ENCODE peak calls at places on chromosomes 7 and 10, in nine cellular contexts. One of them, this sample, is unnamed.

GRCh38 chr7:159143780-159144755 is 599 bp downstream of the VIPR2 start:
- DNase-seq in A549: no peak
- DNase-seq in GM12891: no peak
- DNase-seq in vagina: peak; percentile 82
- DNase-seq in breast epithelium: peak; percentile 18
- DNase-seq in H54: no peak
- DNase-seq in esophagus muscularis mucosa: peak; percentile 90
- DNase-seq in spleen: peak; percentile 74
- DNase-seq in right lobe of liver: no peak
- DNase-seq in this sample: no peak

GRCh38 chr7:29287366-29287765 is 92.8 kb downstream of the CHN2 start:
- DNase-seq in breast epithelium: no peak
- DNase-seq in H54: peak; percentile 76
- DNase-seq in vagina: no peak
- DNase-seq in right lobe of liver: no peak
- DNase-seq in esophagus muscularis mucosa: no peak
- DNase-seq in GM12891: no peak
- DNase-seq in spleen: no peak
- DNase-seq in A549: peak; percentile 7
- DNase-seq in this sample: no peak

GRCh38 chr10:31118561-31118960 is 86.9 kb upstream of the ZNF438 start:
- DNase-seq in A549: no peak
- DNase-seq in spleen: no peak
- DNase-seq in breast epithelium: no peak
- DNase-seq in esophagus muscularis mucosa: no peak
- DNase-seq in vagina: no peak
- DNase-seq in GM12891: no peak
- DNase-seq in H54: no peak
- DNase-seq in right lobe of liver: no peak
- DNase-seq in this sample: no peak

GRCh38 chr7:55240418-55241142 is 124.6 kb upstream of the LANCL2 start:
- DNase-seq in spleen: no peak
- DNase-seq in A549: no peak
- DNase-seq in H54: no peak
- DNase-seq in right lobe of liver: no peak
- DNase-seq in GM12891: no peak
- DNase-seq in breast epithelium: no peak
- DNase-seq in esophagus muscularis mucosa: peak; percentile 82
- DNase-seq in vagina: no peak
- DNase-seq in this sample: no peak

GRCh38 chr10:71571460-71572175 is 148.0 kb downstream of the C10orf105 start:
- DNase-seq in right lobe of liver: no peak
- DNase-seq in GM12891: no peak
- DNase-seq in breast epithelium: no peak
- DNase-seq in spleen: no peak
- DNase-seq in A549: no peak
- DNase-seq in vagina: no peak
- DNase-seq in H54: no peak
- DNase-seq in esophagus muscularis mucosa: no peak
- DNase-seq in this sample: peak; percentile 40

GRCh38 chr7:95794917-95795515 is 22.7 kb downstream of the DYNC1I1 start:
- DNase-seq in vagina: no peak
- DNase-seq in GM12891: no peak
- DNase-seq in breast epithelium: no peak
- DNase-seq in A549: peak; percentile 58
- DNase-seq in spleen: no peak
- DNase-seq in right lobe of liver: no peak
- DNase-seq in esophagus muscularis mucosa: no peak
- DNase-seq in H54: no peak
- DNase-seq in this sample: no peak

GRCh38 chr7:157843336-157844140 is 506.7 kb downstream of the DNAJB6 start:
- DNase-seq in esophagus muscularis mucosa: no peak
- DNase-seq in GM12891: no peak
- DNase-seq in H54: no peak
- DNase-seq in spleen: peak; percentile 61
- DNase-seq in A549: no peak
- DNase-seq in breast epithelium: no peak
- DNase-seq in right lobe of liver: no peak
- DNase-seq in vagina: no peak
- DNase-seq in this sample: no peak

GRCh38 chr7:151174246-151175046 is 7.0 kb upstream of the GBX1 start:
- DNase-seq in vagina: no peak
- DNase-seq in H54: no peak
- DNase-seq in A549: no peak
- DNase-seq in breast epithelium: no peak
- DNase-seq in right lobe of liver: peak; percentile 41
- DNase-seq in spleen: peak; percentile 75
- DNase-seq in esophagus muscularis mucosa: no peak
- DNase-seq in GM12891: no peak
- DNase-seq in this sample: no peak

GRCh38 chr7:49577576-49577975 is 195.9 kb upstream of the VWC2 start:
- DNase-seq in right lobe of liver: no peak
- DNase-seq in esophagus muscularis mucosa: no peak
- DNase-seq in A549: no peak
- DNase-seq in GM12891: no peak
- DNase-seq in H54: no peak
- DNase-seq in vagina: no peak
- DNase-seq in spleen: no peak
- DNase-seq in breast epithelium: no peak
- DNase-seq in this sample: no peak

GRCh38 chr10:50807851-50808776 is 68.4 kb downstream of the ASAH2B start:
- DNase-seq in right lobe of liver: peak; percentile 95
- DNase-seq in vagina: no peak
- DNase-seq in H54: peak; percentile 8
- DNase-seq in spleen: no peak
- DNase-seq in esophagus muscularis mucosa: no peak
- DNase-seq in A549: peak; percentile 21
- DNase-seq in breast epithelium: no peak
- DNase-seq in GM12891: no peak
- DNase-seq in this sample: no peak

GRCh38 chr7:79734158-79734557 is 280.7 kb upstream of the MAGI2 start:
- DNase-seq in breast epithelium: no peak
- DNase-seq in vagina: no peak
- DNase-seq in GM12891: no peak
- DNase-seq in spleen: no peak
- DNase-seq in esophagus muscularis mucosa: no peak
- DNase-seq in H54: no peak
- DNase-seq in A549: no peak
- DNase-seq in right lobe of liver: no peak
- DNase-seq in this sample: no peak

GRCh38 chr10:103502849-103503660 is 9.6 kb downstream of the NEURL1 start:
- DNase-seq in esophagus muscularis mucosa: no peak
- DNase-seq in right lobe of liver: no peak
- DNase-seq in A549: no peak
- DNase-seq in H54: no peak
- DNase-seq in breast epithelium: no peak
- DNase-seq in vagina: no peak
- DNase-seq in spleen: peak; percentile 63
- DNase-seq in GM12891: no peak
- DNase-seq in this sample: no peak

GRCh38 chr7:35513828-35514227 is 181.1 kb downstream of the HERPUD2 start:
- DNase-seq in A549: no peak
- DNase-seq in H54: no peak
- DNase-seq in spleen: no peak
- DNase-seq in esophagus muscularis mucosa: no peak
- DNase-seq in breast epithelium: no peak
- DNase-seq in vagina: no peak
- DNase-seq in GM12891: no peak
- DNase-seq in right lobe of liver: no peak
- DNase-seq in this sample: no peak

GRCh38 chr7:35519971-35520809 is 174.7 kb downstream of the HERPUD2 start:
- DNase-seq in breast epithelium: peak; percentile 20
- DNase-seq in right lobe of liver: peak; percentile 83
- DNase-seq in vagina: no peak
- DNase-seq in GM12891: peak; percentile 48
- DNase-seq in H54: peak; percentile 88
- DNase-seq in A549: peak; percentile 71
- DNase-seq in esophagus muscularis mucosa: no peak
- DNase-seq in spleen: no peak
- DNase-seq in this sample: peak; percentile 50

GRCh38 chr7:35518767-35519166 is 176.2 kb downstream of the HERPUD2 start:
- DNase-seq in vagina: no peak
- DNase-seq in spleen: no peak
- DNase-seq in esophagus muscularis mucosa: no peak
- DNase-seq in A549: no peak
- DNase-seq in right lobe of liver: no peak
- DNase-seq in breast epithelium: no peak
- DNase-seq in GM12891: no peak
- DNase-seq in H54: no peak
- DNase-seq in this sample: no peak

GRCh38 chr7:35513192-35513591 is 181.7 kb downstream of the HERPUD2 start:
- DNase-seq in A549: no peak
- DNase-seq in spleen: no peak
- DNase-seq in H54: no peak
- DNase-seq in breast epithelium: no peak
- DNase-seq in vagina: no peak
- DNase-seq in right lobe of liver: no peak
- DNase-seq in esophagus muscularis mucosa: no peak
- DNase-seq in GM12891: no peak
- DNase-seq in this sample: no peak

DNA sequence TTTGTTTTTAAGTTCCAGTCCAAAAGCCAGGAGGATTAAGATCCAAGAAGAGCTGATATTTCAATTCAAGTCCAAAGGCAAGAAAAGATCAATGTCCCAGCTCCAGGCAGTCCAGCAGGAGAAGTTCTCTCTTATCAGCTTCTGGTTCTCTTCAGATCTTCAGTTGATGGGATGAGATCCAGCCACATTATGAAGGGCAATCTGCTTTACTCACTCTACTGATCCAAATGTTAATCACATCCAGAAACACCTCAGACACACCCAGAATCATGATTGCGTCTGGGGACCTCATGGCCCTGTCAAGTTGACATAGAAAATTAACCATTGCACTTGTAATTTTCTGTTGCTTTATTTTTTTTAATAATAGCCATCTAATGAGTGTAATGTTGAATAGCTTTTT is 178.4 kb downstream of the HERPUD2 start:
- DNase-seq in breast epithelium: no peak
- DNase-seq in esophagus muscularis mucosa: no peak
- DNase-seq in GM12891: no peak
- DNase-seq in vagina: no peak
- DNase-seq in spleen: no peak
- DNase-seq in H54: no peak
- DNase-seq in right lobe of liver: no peak
- DNase-seq in A549: no peak
- DNase-seq in this sample: no peak
- TF ChIP-seq POLR2A in breast epithelium: no peak
- TF ChIP-seq POLR2A in esophagus muscularis mucosa: no peak
- TF ChIP-seq POLR2A in GM12891: no peak
- TF ChIP-seq POLR2A in vagina: no peak
- TF ChIP-seq POLR2A in spleen: no peak
- TF ChIP-seq POLR2A in H54: no peak
- TF ChIP-seq POLR2A in right lobe of liver: no peak
- TF ChIP-seq POLR2A in A549: no peak
- TF ChIP-seq POLR2A in this sample: no peak

DNA sequence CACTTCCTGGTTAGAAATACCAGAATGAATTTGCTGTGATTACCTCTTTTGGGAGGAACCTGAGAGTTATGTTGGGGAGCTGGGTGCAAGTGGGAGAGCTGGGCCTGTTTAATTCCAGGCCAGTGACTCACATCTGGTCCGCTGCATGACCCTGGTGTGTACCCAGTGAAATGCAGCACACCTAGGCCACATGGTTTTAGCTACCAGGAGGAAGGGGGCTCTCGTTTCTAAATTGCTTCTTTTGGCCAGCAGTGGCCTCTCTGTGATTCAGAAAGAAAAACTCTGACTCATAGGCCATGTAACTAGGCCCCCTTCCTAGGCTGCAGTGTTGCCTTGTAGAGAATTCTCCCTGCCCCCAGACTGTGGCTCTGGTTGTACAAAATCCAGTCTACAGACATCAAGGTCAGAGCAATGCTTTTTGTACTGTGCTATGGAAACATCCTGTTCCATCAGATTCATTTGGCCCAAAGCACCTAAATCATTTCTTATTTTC is 6.7 kb downstream of the AGFG2 start:
- DNase-seq in breast epithelium: peak; percentile 44
- DNase-seq in A549: peak; percentile 91
- DNase-seq in GM12891: no peak
- DNase-seq in vagina: no peak
- DNase-seq in esophagus muscularis mucosa: no peak
- DNase-seq in spleen: no peak
- DNase-seq in H54: peak; percentile 79
- DNase-seq in right lobe of liver: peak; percentile 60
- DNase-seq in this sample: peak; percentile 35
- TF ChIP-seq POLR2A in breast epithelium: no peak
- TF ChIP-seq POLR2A in A549: no peak
- TF ChIP-seq POLR2A in GM12891: peak; percentile 57
- TF ChIP-seq POLR2A in vagina: no peak
- TF ChIP-seq POLR2A in esophagus muscularis mucosa: no peak
- TF ChIP-seq POLR2A in spleen: no peak
- TF ChIP-seq POLR2A in H54: no peak
- TF ChIP-seq POLR2A in right lobe of liver: peak; percentile 10
- TF ChIP-seq POLR2A in this sample: no peak

GRCh38 chr7:1419688-1420087 is 39.6 kb downstream of the MICALL2 start:
- DNase-seq in A549: no peak
- DNase-seq in GM12891: no peak
- DNase-seq in H54: no peak
- DNase-seq in vagina: no peak
- DNase-seq in spleen: peak; percentile 58
- DNase-seq in esophagus muscularis mucosa: no peak
- DNase-seq in right lobe of liver: no peak
- DNase-seq in breast epithelium: no peak
- DNase-seq in this sample: no peak

GRCh38 chr7:1415389-1415990 is 43.8 kb downstream of the MICALL2 start:
- DNase-seq in breast epithelium: no peak
- DNase-seq in GM12891: no peak
- DNase-seq in right lobe of liver: no peak
- DNase-seq in spleen: no peak
- DNase-seq in A549: no peak
- DNase-seq in esophagus muscularis mucosa: no peak
- DNase-seq in H54: no peak
- DNase-seq in vagina: no peak
- DNase-seq in this sample: no peak

GRCh38 chr7:1421020-1421790 is 38.1 kb downstream of the MICALL2 start:
- DNase-seq in esophagus muscularis mucosa: no peak
- DNase-seq in vagina: no peak
- DNase-seq in A549: no peak
- DNase-seq in breast epithelium: no peak
- DNase-seq in GM12891: no peak
- DNase-seq in spleen: peak; percentile 71
- DNase-seq in right lobe of liver: peak; percentile 34
- DNase-seq in H54: no peak
- DNase-seq in this sample: no peak

GRCh38 chr7:1419310-1419634 is 40.0 kb downstream of the MICALL2 start:
- DNase-seq in spleen: peak; percentile 41
- DNase-seq in breast epithelium: no peak
- DNase-seq in esophagus muscularis mucosa: no peak
- DNase-seq in H54: no peak
- DNase-seq in A549: no peak
- DNase-seq in right lobe of liver: no peak
- DNase-seq in vagina: no peak
- DNase-seq in GM12891: no peak
- DNase-seq in this sample: no peak

GRCh38 chr7:1418505-1419309 is 40.6 kb downstream of the MICALL2 start:
- DNase-seq in esophagus muscularis mucosa: no peak
- DNase-seq in GM12891: no peak
- DNase-seq in A549: peak; percentile 77
- DNase-seq in breast epithelium: no peak
- DNase-seq in spleen: no peak
- DNase-seq in H54: peak; percentile 89
- DNase-seq in vagina: no peak
- DNase-seq in right lobe of liver: no peak
- DNase-seq in this sample: no peak
- TF ChIP-seq POLR2A in esophagus muscularis mucosa: no peak
- TF ChIP-seq POLR2A in GM12891: no peak
- TF ChIP-seq POLR2A in A549: no peak
- TF ChIP-seq POLR2A in breast epithelium: no peak
- TF ChIP-seq POLR2A in spleen: no peak
- TF ChIP-seq POLR2A in H54: no peak
- TF ChIP-seq POLR2A in vagina: no peak
- TF ChIP-seq POLR2A in right lobe of liver: no peak
- TF ChIP-seq POLR2A in this sample: no peak

GRCh38 chr7:127585044-127585953 is at the start of gene GCC1:
- DNase-seq in breast epithelium: peak; percentile 90
- DNase-seq in right lobe of liver: peak; percentile 94
- DNase-seq in vagina: no peak
- DNase-seq in A549: peak; percentile 87
- DNase-seq in GM12891: peak; percentile 90
- DNase-seq in esophagus muscularis mucosa: peak; percentile 98
- DNase-seq in H54: peak; percentile 88
- DNase-seq in spleen: peak; percentile 98
- DNase-seq in this sample: peak; percentile 89
- TF ChIP-seq POLR2A in breast epithelium: peak; percentile 85
- TF ChIP-seq POLR2A in right lobe of liver: peak; percentile 85
- TF ChIP-seq POLR2A in vagina: peak; percentile 44
- TF ChIP-seq POLR2A in A549: peak; percentile 91
- TF ChIP-seq POLR2A in GM12891: peak; percentile 91
- TF ChIP-seq POLR2A in esophagus muscularis mucosa: peak; percentile 70
- TF ChIP-seq POLR2A in H54: peak; percentile 92
- TF ChIP-seq POLR2A in spleen: no peak
- TF ChIP-seq POLR2A in this sample: peak; percentile 85